ENCODE peak calls at places on chromosomes 2 and 18, in four cellular contexts. L is HCT116, J is GM12878, E is K562. P is an unnamed sample.

GRCh38 chr18:41972067-41973000 is 17.3 kb downstream of the PIK3C3 start:
- DNase-seq in E (no peak), J (no peak), L (no peak), P (no peak)

GRCh38 chr2:216116418-216116817 is 7.3 kb downstream of the XRCC5 start:
- DNase-seq in E (no peak), J (no peak), L (no peak), P (no peak)

GRCh38 chr2:71423817-71424420 is 29.4 kb upstream of the DYSF start:
- DNase-seq in E (no peak), J (no peak), L (no peak), P (no peak)

GRCh38 chr18:13388586-13389490 is 170.3 kb downstream of the LDLRAD4 start:
- DNase-seq in L (no peak), J (no peak), E (no peak), P (no peak)

GRCh38 chr2:12723741-12724463 is 7.2 kb downstream of the TRIB2 start:
- DNase-seq in J (no peak), L (no peak), E (no peak), P (no peak)

GRCh38 chr18:76866631-76867030 is 44.3 kb downstream of the ZNF236 start:
- DNase-seq in L (no peak), E (no peak), J (no peak), P (no peak)

GRCh38 chr18:35804377-35804776 is 168.1 kb upstream of the RMP24 start:
- DNase-seq in E (no peak), J (no peak), L (no peak), P (no peak)

GRCh38 chr2:206562375-206562774 is 79.9 kb upstream of the FAM237A start:
- DNase-seq in L (no peak), J (no peak), E (no peak), P (no peak)

GRCh38 chr2:181937473-181937872 is 45.9 kb downstream of the ITPRID2 start:
- DNase-seq in L (no peak), J (no peak), E (no peak), P (no peak)

DNA sequence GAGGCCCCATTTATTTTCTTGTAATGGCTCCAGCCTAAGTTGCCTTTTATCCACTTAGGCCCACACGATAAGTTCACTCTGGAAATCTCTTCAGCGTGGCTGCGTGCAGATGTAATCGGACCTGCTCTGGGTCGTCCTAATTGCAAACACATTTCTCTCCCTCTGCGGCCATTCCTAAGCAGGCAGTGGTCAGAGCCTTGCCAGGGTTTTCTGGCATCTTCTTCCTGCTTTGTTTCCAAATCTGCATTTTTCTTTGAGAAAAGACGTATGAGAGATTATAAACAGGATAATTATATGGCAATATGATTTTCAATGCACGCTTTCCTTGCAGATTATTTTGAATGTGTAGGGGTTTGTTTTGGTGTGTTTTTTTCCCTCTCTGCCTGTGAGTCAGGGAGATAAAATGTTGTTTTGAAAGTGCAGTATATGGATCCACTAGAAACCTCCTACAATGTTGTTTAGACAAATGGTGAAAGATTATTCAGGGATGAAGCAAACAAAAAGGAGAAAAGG is 239.4 kb upstream of the TANK start:
- DNase-seq in L (no peak), J (no peak), E (no peak), P (no peak)
- TF ChIP-seq JUND in L (no peak), J (no peak), E (no peak), P (no peak)

GRCh38 chr2:231412616-231412963 is 17.1 kb downstream of the B3GNT7 start:
- DNase-seq in E (no peak), L (no peak), J (no peak), P (no peak)

GRCh38 chr2:231411237-231411636 is 15.7 kb downstream of the B3GNT7 start:
- DNase-seq in L (no peak), J (no peak), E (no peak), P (peak)

GRCh38 chr2:231411871-231412615 is 16.5 kb downstream of the B3GNT7 start:
- DNase-seq in J (no peak), L (peak), E (no peak), P (peak)

GRCh38 chr2:231410293-231411004 is 14.9 kb downstream of the B3GNT7 start:
- DNase-seq in E (no peak), L (no peak), J (no peak), P (no peak)

GRCh38 chr2:231409773-231410172 is 14.3 kb downstream of the B3GNT7 start:
- DNase-seq in J (no peak), L (no peak), E (no peak), P (no peak)
- TF ChIP-seq JUND in J (no peak), L (no peak), E (no peak), P (no peak)

DNA sequence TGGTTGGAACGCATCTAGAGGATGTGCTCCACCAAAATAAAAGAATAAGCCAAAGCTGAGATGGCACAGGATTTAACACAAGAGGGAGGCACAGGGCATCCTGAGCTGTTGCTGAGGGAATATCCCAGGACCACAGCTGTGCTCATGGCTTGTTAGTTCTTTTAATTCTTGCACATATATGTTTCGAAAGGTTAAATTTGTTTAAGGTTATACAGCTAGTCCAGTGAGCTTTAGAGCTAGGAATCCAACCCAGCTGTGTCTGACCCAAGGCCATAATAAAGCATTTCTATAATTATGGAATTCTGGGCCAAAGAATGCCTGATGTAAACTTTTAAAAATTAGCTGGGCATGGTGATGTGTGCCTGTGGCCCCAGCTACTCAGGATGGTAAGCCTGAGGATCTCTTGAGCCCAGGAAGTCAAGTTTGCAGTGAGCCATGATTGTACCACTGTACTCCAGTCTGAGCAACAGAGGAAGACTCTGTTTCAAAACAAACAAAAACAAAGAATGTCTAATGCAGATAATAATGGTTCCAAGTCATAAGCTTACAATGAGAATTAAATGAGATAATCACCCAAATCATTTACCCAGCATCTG is 66.4 kb upstream of the CCBE1 start:
- DNase-seq in L (no peak), E (no peak), J (no peak), P (no peak)
- TF ChIP-seq JUND in L (no peak), E (no peak), J (no peak), P (no peak)

DNA sequence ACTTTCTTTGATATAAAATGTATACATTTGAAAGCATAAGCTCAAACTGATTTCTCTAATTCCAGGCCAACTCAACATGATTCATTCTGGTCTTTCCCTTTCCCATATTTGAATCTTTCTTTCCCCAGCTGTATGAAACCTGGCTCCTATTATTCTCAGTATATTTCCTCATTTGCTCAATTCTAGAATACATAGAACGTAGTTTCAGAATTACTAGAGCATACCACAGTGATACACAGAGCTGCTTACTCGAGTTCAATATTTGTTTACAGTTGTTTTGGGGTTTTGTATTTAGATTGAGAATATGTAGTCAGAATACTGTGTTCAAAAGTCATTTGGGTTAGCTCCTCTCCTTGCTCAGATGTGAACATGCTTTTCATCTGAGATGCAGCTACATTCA is 43.0 kb downstream of the TNFRSF11A start:
- DNase-seq in E (no peak), L (no peak), J (no peak), P (no peak)
- TF ChIP-seq JUND in E (no peak), L (no peak), J (peak), P (no peak)

DNA sequence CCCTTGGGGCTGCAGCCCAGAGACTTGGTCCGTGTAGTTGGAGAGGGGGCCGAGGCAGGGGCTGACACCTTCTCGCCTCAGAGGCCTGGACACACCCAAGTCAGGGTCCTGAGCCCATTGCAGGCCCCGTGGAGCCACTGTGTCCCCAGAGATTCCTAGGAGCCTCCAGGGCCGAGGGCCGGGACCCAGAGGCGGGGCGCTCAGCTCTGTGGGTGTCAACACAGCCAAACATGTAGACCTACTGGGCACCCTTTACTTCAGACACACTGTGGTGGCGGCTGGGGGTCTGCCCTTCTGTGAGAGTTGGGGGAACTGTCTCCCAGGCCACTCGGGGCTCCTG is 461 bp upstream of the ESPNL start:
- DNase-seq in L (no peak), E (no peak), J (no peak), P (no peak)
- TF ChIP-seq JUND in L (no peak), E (no peak), J (no peak), P (no peak)

DNA sequence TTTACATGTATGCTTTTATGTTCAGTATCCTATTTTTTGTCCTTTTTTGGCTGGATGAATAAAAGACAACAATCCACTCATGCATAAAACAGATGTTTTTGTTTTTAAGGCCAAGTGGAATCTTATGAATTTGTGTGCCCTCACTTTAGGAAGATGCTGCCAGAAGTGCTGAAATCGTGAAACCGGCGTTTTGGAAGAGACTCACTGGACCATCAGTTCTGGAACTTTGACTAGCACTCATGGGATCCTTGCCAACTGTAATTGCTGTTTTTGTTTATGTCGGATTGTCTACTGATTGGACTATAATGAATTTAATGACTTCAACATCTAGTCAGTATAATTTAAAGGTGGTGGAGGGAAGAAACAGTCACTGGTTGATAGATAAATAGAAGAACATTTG is 6.5 kb downstream of the ZNF521 start:
- DNase-seq in J (no peak), E (no peak), L (no peak), P (no peak)
- TF ChIP-seq JUND in J (no peak), E (no peak), L (no peak), P (no peak)

DNA sequence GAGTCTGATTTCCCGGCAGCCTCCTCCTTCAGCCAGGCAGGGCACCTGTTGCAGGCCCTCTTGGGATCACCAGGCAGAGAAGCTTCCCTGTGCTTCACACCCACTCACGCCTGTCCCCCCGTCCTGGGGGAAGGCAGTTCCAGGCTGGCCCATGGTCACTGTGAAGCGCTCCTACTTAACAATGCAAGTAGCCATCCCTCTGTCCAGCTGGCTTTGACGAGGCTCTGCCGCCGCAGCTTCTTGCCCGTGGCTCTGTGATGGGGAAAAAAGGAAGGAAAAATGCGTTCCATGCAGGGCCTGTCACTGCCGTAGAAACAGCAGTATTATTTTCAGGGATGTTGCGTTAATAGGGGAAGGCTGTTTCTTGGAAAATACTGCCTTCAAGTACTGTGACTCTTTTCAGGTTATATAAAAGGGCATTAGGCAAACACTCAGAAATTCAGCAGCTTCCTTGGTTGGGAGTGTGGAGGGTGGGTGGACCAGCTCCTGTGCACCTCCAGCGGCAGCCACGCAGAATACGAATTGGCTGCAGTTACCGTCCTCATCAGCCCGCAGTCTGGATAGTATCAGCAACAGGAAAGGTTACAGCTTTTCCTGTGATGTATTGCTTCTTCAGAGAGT is 232.3 kb downstream of the KLHL29 start:
- DNase-seq in E (peak), L (no peak), J (no peak), P (no peak)
- TF ChIP-seq JUND in E (no peak), L (no peak), J (no peak), P (no peak)

P was measured in T47D.